ENCODE peak calls at places on chromosomes 11 and 22, in four cellular contexts. E, N, F and U are unnamed samples.

GRCh38 chr11:117356126-117356761 is 28.6 kb downstream of the CEP164 start:
- DNase-seq in E (no peak), N (no peak), F (no peak), U (no peak)

GRCh38 chr11:35014352-35014751 is 97.9 kb downstream of the PDHX start:
- DNase-seq in N (peak), F (peak), E (no peak), U (peak)

GRCh38 chr22:41356430-41357028 is 25.2 kb upstream of the TEF start:
- DNase-seq in N (no peak), E (no peak), F (no peak), U (no peak)

GRCh38 chr11:109197656-109198055 is 224.3 kb upstream of the C11orf87 start:
- DNase-seq in E (no peak), F (peak), N (peak), U (peak)

GRCh38 chr22:37930270-37930951 is 23.0 kb downstream of the C22orf23 start:
- DNase-seq in F (peak), E (no peak), N (peak), U (peak)

GRCh38 chr11:15938362-15938725 is 418.0 kb downstream of the SOX6 start:
- DNase-seq in N (no peak), F (no peak), E (no peak), U (no peak)

GRCh38 chr11:99739464-99740089 is 718.8 kb downstream of the CNTN5 start:
- DNase-seq in E (no peak), F (peak), N (peak), U (peak)

GRCh38 chr22:18091916-18092526 is 14.2 kb downstream of the PEX26 start:
- DNase-seq in E (no peak), N (peak), F (peak), U (no peak)

GRCh38 chr11:88431675-88432341 is 94.3 kb upstream of the CTSC start:
- DNase-seq in N (no peak), F (no peak), E (no peak), U (no peak)